ENCODE peak calls at places on chromosomes 5 and 9, in five cellular contexts. L, X, C, U and Z are unnamed samples. For H3K9me3, the result is how much of the 10 kb centered on the place peaks cover.

GRCh38 chr9:109013678-109014145 is 413 bp upstream of the CTNNAL1 start:
- DNase-seq in L (no peak), X (no peak), C (no peak), U (no peak), Z (no peak)

GRCh38 chr9:106700676-106701075 is 162.3 kb upstream of the ZNF462 start:
- DNase-seq in L (no peak), X (no peak), C (no peak), U (peak), Z (no peak)

GRCh38 chr9:81032030-81032572 is 657.2 kb downstream of the TLE1 start:
- DNase-seq in L (no peak), X (no peak), C (no peak), U (peak), Z (no peak)

GRCh38 chr5:146076028-146076427 is 29.3 kb downstream of the PLAC8L1 start:
- DNase-seq in L (peak), X (peak), C (no peak), U (no peak), Z (no peak)

GRCh38 chr5:26690511-26690910 is 347.9 kb downstream of the CDH9 start:
- DNase-seq in L (no peak), X (no peak), C (no peak), U (no peak), Z (no peak)

GRCh38 chr5:151679421-151680155 is 7.1 kb downstream of the SPARC start:
- DNase-seq in L (no peak), X (no peak), C (no peak), U (no peak), Z (no peak)

GRCh38 chr5:56995605-56996004 is 43.7 kb upstream of the MIER3 start:
- DNase-seq in L (no peak), X (no peak), C (no peak), U (no peak), Z (no peak)

GRCh38 chr5:892390-893136 is at the start of the genes BRD9 and TRIP13:
- DNase-seq in L (peak), X (peak), C (peak), U (peak), Z (peak)

GRCh38 chr5:147538232-147538631 is 28.4 kb upstream of the DPYSL3 start:
- DNase-seq in L (no peak), X (no peak), C (no peak), U (no peak), Z (no peak)

GRCh38 chr5:139650031-139650688 is 2.0 kb downstream of the CXXC5 start:
- DNase-seq in L (no peak), X (peak), C (peak), U (no peak), Z (no peak)

GRCh38 chr5:97056263-97056662 is 86.1 kb downstream of the LIX1 start:
- DNase-seq in L (no peak), X (no peak), C (no peak), U (no peak), Z (no peak)

GRCh38 chr5:135208555-135209494 is 174.8 kb upstream of the PITX1 start:
- DNase-seq in L (peak), X (no peak), C (peak), U (peak), Z (no peak)

GRCh38 chr9:121651295-121652036 is at the start of gene DAB2IP:
- DNase-seq in L (peak), X (peak), C (peak), U (peak), Z (no peak)

GRCh38 chr5:42566658-42567313 is 143.5 kb downstream of the GHR start:
- DNase-seq in L (no peak), X (no peak), C (no peak), U (no peak), Z (no peak)

GRCh38 chr5:135930029-135930948 is 24.5 kb downstream of the LECT2 start:
- DNase-seq in L (peak), X (peak), C (no peak), U (no peak), Z (no peak)

GRCh38 chr5:159552751-159553150 is 222.5 kb upstream of the IL12B start:
- DNase-seq in L (no peak), X (peak), C (no peak), U (peak), Z (no peak)

GRCh38 chr9:71647094-71647591 is 121.2 kb downstream of the CEMIP2 start:
- DNase-seq in L (no peak), X (no peak), C (peak), U (peak), Z (no peak)

GRCh38 chr5:172413601-172414000 is 40.7 kb downstream of the SH3PXD2B start:
- DNase-seq in L (no peak), X (no peak), C (no peak), U (no peak), Z (no peak)

GRCh38 chr5:135227064-135228022 is 171.7 kb downstream of the MACROH2A1 start:
- DNase-seq in L (no peak), X (no peak), C (peak), U (no peak), Z (no peak)

GRCh38 chr9:114061292-114061691 is 16.8 kb downstream of the AMBP start:
- DNase-seq in L (no peak), X (no peak), C (no peak), U (no peak), Z (no peak)

GRCh38 chr9:101387871-101388506 is 3.2 kb upstream of the BAAT start:
- DNase-seq in L (no peak), X (peak), C (no peak), U (peak), Z (no peak)

GRCh38 chr9:5549671-5550650 is 39.6 kb downstream of the PDCD1LG2 start:
- DNase-seq in L (no peak), X (no peak), C (no peak), U (peak), Z (no peak)

GRCh38 chr5:84642795-84643194 is 258.1 kb upstream of the EDIL3 start:
- DNase-seq in L (no peak), X (no peak), C (no peak), U (peak), Z (no peak)

GRCh38 chr5:141771031-141771430 is 89.0 kb upstream of the ARAP3 start:
- DNase-seq in L (no peak), X (peak), C (no peak), U (peak), Z (no peak)

GRCh38 chr5:7078901-7079300 is 317.0 kb upstream of the ADCY2 start:
- DNase-seq in L (peak), X (peak), C (no peak), U (no peak), Z (no peak)

GRCh38 chr9:2291980-2292704 is 277.0 kb downstream of the SMARCA2 start:
- DNase-seq in L (no peak), X (no peak), C (no peak), U (no peak), Z (no peak)

GRCh38 chr5:83919071-83920041 is 198.7 kb upstream of the HAPLN1 start:
- DNase-seq in L (no peak), X (no peak), C (no peak), U (peak), Z (no peak)

GRCh38 chr9:93187047-93187446 is 3.1 kb downstream of the WNK2 start:
- DNase-seq in L (no peak), X (no peak), C (no peak), U (no peak), Z (no peak)

GRCh38 chr9:93028448-93029006 is 30.0 kb upstream of the SUSD3 start:
- DNase-seq in L (no peak), X (no peak), C (no peak), U (no peak), Z (peak)

GRCh38 chr9:15697459-15697858 is 144.6 kb downstream of the CCDC171 start:
- DNase-seq in L (no peak), X (no peak), C (no peak), U (peak), Z (no peak)

GRCh38 chr9:119765632-119766031 is 396.4 kb upstream of the BRINP1 start:
- DNase-seq in L (no peak), X (no peak), C (no peak), U (no peak), Z (no peak)

GRCh38 chr5:30747412-30747811 is 446.1 kb upstream of the CDH6 start:
- DNase-seq in L (no peak), X (no peak), C (no peak), U (no peak), Z (no peak)
- H3K9me3 ChIP-seq in L (under half), X (under half), C (under half), U (under half), Z (under half)

GRCh38 chr9:1156794-1157193 is 106.6 kb downstream of the DMRT2 start:
- DNase-seq in L (no peak), X (no peak), C (no peak), U (no peak), Z (no peak)
- H3K9me3 ChIP-seq in L (under half), X (under half), C (under half), U (under half), Z (under half)

GRCh38 chr9:96169901-96170300 is 132.1 kb downstream of the HSD17B3 start:
- DNase-seq in L (no peak), X (peak), C (no peak), U (no peak), Z (no peak)
- H3K9me3 ChIP-seq in L (under half), X (under half), C (under half), U (under half), Z (under half)

DNA sequence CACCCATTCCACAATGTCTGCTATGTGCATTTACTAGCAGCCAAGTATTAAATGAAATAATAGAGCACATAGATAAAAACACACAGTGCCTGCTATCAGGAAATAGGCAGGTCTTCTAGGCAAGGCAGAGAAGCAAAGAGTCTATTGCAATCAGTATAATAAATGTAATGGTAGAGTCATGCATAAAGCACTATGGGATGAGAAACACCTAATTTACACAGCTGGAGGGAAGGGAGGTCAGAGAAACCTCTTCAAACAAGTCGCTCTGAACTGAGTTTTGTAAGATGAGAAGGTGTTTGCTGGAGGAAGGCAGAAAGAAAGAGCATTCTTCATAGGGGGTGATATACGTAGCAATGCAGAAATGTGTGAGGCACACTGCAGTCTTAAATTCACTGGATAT is 341.0 kb upstream of the DMAC1 start:
- DNase-seq in L (no peak), X (no peak), C (no peak), U (no peak), Z (no peak)
- H3K9me3 ChIP-seq in L (under half), X (under half), C (under half), U (under half), Z (under half)

DNA sequence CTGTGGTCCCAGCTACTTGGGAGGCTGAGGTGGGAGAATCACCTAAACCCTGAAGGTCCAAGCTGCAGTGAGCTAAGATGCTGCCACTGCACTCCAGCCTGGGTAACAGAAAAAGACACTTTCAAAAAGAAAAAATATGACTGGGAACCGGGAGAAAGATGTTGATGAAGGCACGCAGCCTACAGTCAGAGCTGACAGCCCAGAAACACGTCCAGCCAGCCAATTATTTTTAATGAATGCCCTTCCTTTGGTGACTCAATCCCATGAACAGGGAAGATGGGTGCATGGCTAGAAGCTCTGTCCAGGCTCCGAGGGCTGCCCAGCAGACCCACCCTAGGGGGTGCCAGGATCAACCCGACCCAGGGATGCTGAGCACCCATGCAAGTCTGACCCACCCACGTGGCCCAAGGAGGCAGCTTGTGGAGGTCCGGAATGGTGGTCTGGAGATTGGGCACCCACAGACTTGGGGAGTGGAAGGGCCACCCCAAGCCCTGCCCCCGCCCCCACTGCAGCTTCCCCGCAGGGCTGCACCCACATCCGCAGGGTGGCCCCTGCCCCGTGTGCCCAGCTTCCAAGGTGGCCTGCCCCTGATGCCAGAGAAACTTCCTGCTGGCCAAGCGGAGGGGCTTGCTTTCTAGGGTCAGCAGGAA is 51.0 kb downstream of the ADAMTS2 start:
- DNase-seq in L (no peak), X (no peak), C (peak), U (no peak), Z (no peak)
- H3K9me3 ChIP-seq in L (under half), X (under half), C (under half), U (under half), Z (under half)

GRCh38 chr5:179998485-179998884 is 73.1 kb downstream of the RNF130 start:
- DNase-seq in L (no peak), X (no peak), C (no peak), U (no peak), Z (no peak)
- H3K9me3 ChIP-seq in L (under half), X (under half), C (under half), U (under half), Z (under half)

GRCh38 chr9:126674365-126675146 is 60.8 kb downstream of the LMX1B start:
- DNase-seq in L (no peak), X (peak), C (no peak), U (no peak), Z (no peak)

GRCh38 chr9:126676685-126677143 is 63.0 kb downstream of the LMX1B start:
- DNase-seq in L (peak), X (peak), C (no peak), U (no peak), Z (no peak)

GRCh38 chr9:126673689-126674364 is 60.1 kb downstream of the LMX1B start:
- DNase-seq in L (no peak), X (peak), C (no peak), U (peak), Z (no peak)

GRCh38 chr9:126676102-126676684 is 62.5 kb downstream of the LMX1B start:
- DNase-seq in L (no peak), X (peak), C (no peak), U (no peak), Z (no peak)

DNA sequence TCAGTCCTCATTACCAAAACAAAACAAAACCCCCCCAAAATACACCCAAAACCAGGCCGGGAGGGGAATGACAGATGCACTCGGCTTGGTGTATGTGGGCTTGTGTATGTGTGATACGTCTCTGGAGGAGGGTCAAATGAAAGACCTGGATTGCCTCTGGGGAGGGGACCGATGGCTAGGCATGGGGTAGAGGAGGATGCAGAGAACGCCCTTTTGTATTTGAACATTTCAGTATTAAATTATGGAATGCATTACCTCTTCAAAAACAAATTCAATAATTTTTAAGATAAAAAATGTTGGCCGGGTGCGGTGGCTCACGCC is 61.4 kb downstream of the LMX1B start:
- DNase-seq in L (no peak), X (peak), C (no peak), U (no peak), Z (no peak)
- H3K9me3 ChIP-seq in L (under half), X (under half), C (under half), U (under half), Z (under half)

GRCh38 chr9:38718148-38718547 is 1.8 kb downstream of the FAM240B start:
- DNase-seq in L (no peak), X (no peak), C (no peak), U (no peak), Z (no peak)
- H3K9me3 ChIP-seq in L (under half), X (under half), C (under half), U (under half), Z (under half)

GRCh38 chr5:169152946-169153345 is 148.0 kb downstream of the SLIT3 start:
- DNase-seq in L (no peak), X (no peak), C (no peak), U (no peak), Z (no peak)

GRCh38 chr5:169154660-169155059 is 146.3 kb downstream of the SLIT3 start:
- DNase-seq in L (no peak), X (no peak), C (no peak), U (no peak), Z (no peak)

GRCh38 chr5:169153405-169153804 is 147.5 kb downstream of the SLIT3 start:
- DNase-seq in L (no peak), X (no peak), C (no peak), U (no peak), Z (no peak)

GRCh38 chr5:169151051-169151805 is 149.7 kb downstream of the SLIT3 start:
- DNase-seq in L (no peak), X (no peak), C (no peak), U (no peak), Z (no peak)

DNA sequence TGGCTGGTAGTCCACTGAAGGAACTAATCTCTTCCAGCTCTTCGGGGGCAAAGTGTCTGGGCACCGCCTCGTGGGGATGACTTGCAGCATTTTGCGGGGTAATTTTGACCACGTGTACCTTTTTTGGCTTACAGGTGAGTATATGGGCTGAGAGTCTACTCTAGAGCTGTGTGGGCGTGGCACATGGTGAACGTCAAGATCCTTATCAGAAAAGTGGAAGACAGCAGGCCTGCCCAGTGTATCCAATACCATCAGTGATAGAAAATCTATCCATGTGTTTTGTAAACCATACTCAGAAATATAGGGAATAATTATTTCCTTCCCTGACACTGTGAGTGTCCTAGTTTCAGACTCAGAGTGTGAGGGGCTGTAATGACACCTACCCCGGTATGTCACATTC is 148.5 kb downstream of the SLIT3 start:
- DNase-seq in L (no peak), X (no peak), C (no peak), U (no peak), Z (no peak)
- H3K9me3 ChIP-seq in L (under half), X (under half), C (under half), U (under half), Z (under half)

GRCh38 chr5:12648558-12648957 is 744.3 kb upstream of the CTNND2 start:
- DNase-seq in L (no peak), X (no peak), C (no peak), U (no peak), Z (no peak)

GRCh38 chr5:12647613-12648012 is 743.4 kb upstream of the CTNND2 start:
- DNase-seq in L (no peak), X (no peak), C (no peak), U (no peak), Z (no peak)

DNA sequence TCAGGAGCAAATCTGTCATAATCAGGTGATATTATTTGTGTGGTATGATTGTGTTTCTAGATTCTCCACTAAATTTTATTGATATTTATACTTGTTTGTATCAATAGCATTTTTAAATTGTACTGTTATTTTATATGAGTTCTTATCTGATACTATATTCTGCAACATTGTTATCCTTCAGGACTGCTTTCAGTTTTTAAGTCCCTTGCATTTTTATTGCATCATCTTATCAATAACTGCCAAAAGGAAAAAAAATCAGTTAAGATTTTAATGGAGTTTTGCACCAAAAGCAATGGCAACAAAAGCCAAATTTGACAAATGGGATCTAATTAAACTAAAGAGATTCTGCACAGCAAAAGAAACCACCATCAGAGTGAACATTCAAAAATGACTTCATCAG is 741.3 kb upstream of the CTNND2 start:
- DNase-seq in L (no peak), X (no peak), C (no peak), U (no peak), Z (no peak)
- H3K9me3 ChIP-seq in L (under half), X (under half), C (under half), U (under half), Z (under half)